ENCODE peak calls at places on chromosome 4, in four cellular contexts. G, Y, V and L are unnamed samples.

GRCh38 chr4:83071116-83071515 is 36.1 kb downstream of the COPS4 start:
- DNase-seq in G (no peak), Y (peak), V (no peak), L (no peak)

GRCh38 chr4:142242156-142242555 is 603.9 kb downstream of the INPP4B start:
- DNase-seq in G (no peak), Y (no peak), V (no peak), L (no peak)

GRCh38 chr4:168511780-168512467 is 15.1 kb downstream of the PALLD start:
- DNase-seq in G (no peak), Y (no peak), V (no peak), L (no peak)

GRCh38 chr4:90958256-90958895 is 831.2 kb downstream of the CCSER1 start:
- DNase-seq in G (no peak), Y (peak), V (peak), L (peak)

GRCh38 chr4:170589597-170590191 is 499.9 kb upstream of the AADAT start:
- DNase-seq in G (peak), Y (peak), V (peak), L (peak)

GRCh38 chr4:79578613-79579012 is 170.6 kb upstream of the GK2 start:
- DNase-seq in G (no peak), Y (no peak), V (no peak), L (no peak)

GRCh38 chr4:133775881-133776280 is 425.7 kb downstream of the PABPC4L start:
- DNase-seq in G (no peak), Y (peak), V (peak), L (no peak)

GRCh38 chr4:184310171-184310567 is 92.5 kb upstream of the ENPP6 start:
- DNase-seq in G (no peak), Y (no peak), V (no peak), L (no peak)

GRCh38 chr4:112377701-112378620 is 80.8 kb downstream of the ALPK1 start:
- DNase-seq in G (peak), Y (no peak), V (no peak), L (no peak)

GRCh38 chr4:175540151-175540550 is 271.9 kb downstream of the GPM6A start:
- DNase-seq in G (no peak), Y (no peak), V (no peak), L (no peak)

GRCh38 chr4:84159767-84160166 is 339.3 kb downstream of the NKX6-1 start:
- DNase-seq in G (peak), Y (peak), V (no peak), L (no peak)

GRCh38 chr4:24855741-24856140 is 57.1 kb downstream of the CCDC149 start:
- DNase-seq in G (no peak), Y (peak), V (no peak), L (no peak)

DNA sequence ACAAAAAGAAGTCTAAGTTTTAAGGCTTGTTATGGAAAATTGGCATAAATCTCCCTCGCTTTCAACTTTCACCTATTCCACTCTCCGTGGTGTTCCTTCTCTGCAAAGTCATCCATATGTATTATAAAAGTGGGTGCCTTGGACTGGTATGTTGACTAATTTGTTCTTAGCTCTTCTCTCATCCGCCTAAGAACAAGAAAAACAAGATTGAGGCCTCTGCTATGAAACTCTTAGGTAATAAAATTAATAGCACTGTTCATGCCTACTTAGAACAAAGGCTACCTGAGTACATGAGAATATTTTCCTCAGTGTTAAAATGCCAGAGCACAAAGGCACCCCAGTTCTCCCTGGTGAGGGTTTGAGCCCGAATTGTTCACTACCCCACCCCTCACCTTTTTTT is 1.3 kb downstream of the CNGA1 start:
- DNase-seq in G (no peak), Y (no peak), V (no peak), L (no peak)
- H3K4me3 ChIP-seq in G (no peak), Y (no peak), V (no peak), L (no peak)

DNA sequence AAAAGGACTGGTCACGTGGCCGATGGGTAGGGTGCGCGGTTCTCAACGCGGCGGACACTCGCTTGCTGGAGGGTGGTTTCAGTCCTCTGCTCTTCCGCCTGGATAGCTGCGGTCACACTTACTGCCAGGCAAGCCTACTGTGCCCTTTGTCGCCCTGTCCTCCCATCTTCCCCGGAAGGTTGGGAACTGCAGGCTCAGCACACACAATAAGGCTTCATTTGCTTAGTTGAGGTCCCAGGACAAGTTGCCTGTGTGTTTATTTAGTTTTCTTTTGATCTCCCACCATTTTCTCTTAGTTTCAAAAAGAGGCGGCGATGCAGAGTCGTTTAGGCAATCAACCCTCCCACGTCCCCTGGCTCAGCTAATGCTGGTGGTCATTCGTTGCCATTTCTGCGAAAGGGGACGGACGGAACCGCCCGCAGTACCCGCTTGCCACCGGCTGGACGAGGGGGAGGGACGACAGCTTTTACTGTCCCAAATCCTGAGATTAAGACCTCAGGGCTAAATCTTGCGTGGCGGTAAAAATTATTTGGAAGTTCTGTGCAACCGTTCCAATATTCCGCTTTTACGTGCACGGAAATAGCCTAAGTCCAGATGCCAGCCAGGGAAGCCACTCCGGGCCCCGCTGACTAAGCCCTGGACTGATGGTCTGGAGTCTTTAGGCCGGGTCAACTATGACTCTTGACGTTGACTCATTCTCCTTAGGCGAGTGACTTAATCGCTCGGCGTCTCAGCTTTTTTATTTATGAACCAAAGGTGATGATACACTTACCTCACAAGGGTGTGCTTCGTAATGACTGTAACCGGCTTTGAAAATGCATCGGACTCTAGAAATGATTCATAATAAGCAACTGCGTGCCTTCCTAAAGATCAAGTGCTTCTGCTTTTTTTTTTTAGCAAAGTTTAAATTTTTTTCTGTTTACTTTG is 671 bp upstream of the EIF4E start:
- DNase-seq in G (no peak), Y (peak), V (peak), L (peak)
- TF ChIP-seq CTCF in G (no peak), Y (peak), V (no peak), L (no peak)

DNA sequence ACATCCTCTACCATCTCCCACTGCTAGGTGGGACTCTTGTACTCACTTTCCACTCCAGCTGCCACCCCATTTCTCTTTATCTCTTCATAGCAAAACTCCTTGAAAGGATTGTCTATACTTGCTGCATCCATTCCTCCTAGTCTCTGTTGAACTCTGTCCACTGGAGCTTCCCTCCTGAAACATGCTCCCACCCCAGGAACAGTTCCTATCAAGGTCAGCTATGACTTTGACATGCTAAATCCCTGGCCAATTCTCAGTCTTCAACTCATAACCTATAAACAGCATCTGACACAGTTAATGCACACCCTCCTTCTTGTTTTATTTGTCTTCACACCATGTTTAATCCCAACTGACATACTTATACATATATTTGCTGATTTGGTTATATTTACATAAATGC is 47.8 kb downstream of the SPARCL1 start:
- DNase-seq in G (no peak), Y (no peak), V (no peak), L (no peak)
- H3K4me3 ChIP-seq in G (no peak), Y (no peak), V (no peak), L (no peak)

DNA sequence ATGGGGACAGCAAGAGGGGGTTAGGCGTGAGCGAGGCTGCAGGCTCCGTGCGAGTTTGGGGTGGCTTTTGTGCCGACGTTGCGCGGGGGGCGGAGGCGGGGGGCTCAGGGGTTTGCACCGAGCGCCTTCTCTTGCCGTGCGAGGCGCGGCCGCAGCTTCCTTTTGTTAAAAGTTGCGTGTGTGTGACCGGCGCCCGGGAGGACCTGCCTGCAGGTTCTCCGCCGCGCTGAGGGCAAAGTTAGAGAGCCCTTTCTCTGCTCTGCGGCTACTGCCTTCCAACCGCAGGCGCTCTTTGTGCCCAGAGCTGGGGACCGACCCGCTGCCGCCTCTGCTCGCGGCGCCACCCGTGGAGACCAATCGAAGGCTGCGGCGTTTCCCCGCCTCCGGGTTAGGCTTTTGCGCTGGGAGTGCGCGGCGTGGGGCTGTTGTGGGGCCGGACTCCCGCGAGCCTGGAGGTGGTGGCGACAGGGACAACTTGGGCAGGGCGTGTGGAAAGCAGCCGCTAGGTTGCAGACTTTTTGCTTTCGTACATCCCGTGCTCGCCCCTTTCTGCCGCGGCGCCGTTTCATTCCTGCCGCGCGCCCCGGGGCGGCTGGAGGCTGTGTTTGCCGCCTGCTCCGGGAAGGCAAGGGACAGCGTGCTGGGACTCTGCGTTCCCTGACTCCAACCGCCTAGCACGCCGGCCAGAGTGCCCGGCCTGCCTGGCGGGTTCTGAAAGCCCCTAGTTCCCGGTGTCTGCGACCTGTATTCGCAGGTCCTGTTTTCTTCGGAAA is 750 bp downstream of the KIT start:
- DNase-seq in G (peak), Y (peak), V (no peak), L (no peak)
- TF ChIP-seq CTCF in G (peak), Y (no peak), V (peak), L (peak)

DNA sequence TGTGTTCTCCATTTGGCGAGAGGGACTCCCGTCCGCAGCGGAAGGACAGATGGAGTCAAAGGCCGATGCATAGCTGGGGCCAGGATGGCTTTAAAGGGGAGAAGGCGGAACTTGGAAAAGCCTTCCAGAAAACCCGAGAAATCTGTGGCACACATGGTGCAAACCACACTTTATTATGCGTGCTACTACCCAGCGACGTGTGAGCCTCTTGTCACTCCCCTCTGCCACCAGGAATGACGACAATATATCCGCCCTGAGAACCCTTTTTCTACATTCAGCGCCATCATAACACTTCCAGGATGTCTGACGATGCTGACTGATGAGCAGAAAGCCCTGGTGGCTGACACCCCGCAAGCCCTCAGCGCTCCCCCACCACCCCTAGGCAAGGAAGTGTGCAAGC is 689 bp upstream of the DCHS2 start:
- DNase-seq in G (peak), Y (no peak), V (no peak), L (no peak)
- H3K4me3 ChIP-seq in G (peak), Y (no peak), V (no peak), L (no peak)

DNA sequence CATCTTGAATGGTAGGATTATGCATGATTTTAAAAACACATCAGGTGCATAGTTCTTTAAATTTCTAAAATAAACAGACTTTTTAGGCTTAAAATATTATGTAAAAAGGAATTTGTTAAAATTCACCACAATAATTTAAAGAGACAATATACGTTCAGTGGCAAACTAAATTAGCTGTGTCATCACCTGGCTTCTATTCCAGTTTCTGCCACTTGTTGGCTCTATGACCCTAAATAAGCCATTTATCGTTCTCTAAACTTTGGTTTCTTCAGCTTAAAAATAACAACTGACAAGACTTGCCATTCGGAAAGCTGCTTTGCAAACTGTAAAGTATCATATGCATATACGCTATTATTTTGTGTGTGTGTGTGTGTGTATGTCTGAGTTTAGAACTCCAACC is 141.3 kb downstream of the MGST2 start:
- DNase-seq in G (no peak), Y (no peak), V (no peak), L (no peak)
- TF ChIP-seq CTCF in G (no peak), Y (no peak), V (no peak), L (no peak)

GRCh38 chr4:66229885-66230284 is 559.6 kb upstream of the EPHA5 start:
- DNase-seq in G (no peak), Y (no peak), V (no peak), L (no peak)

GRCh38 chr4:66225539-66225938 is 555.2 kb upstream of the EPHA5 start:
- DNase-seq in G (no peak), Y (no peak), V (no peak), L (no peak)
- H3K4me3 ChIP-seq in G (no peak), Y (no peak), V (no peak), L (no peak)